ENCODE peak calls at places on chromosomes 7 and 10, in eight cellular contexts. Q, G, S, B, D, A, L and T are unnamed samples.
A peak's percentile ranks its signal among the peaks of the same experiment; 100 is the strongest.

GRCh38 chr10:49767752-49768151 is 5.6 kb upstream of the OGDHL start:
- DNase-seq in Q (no peak), G (no peak), S (no peak), B (no peak), D (no peak), A (no peak), L (no peak), T (no peak)

GRCh38 chr10:76245951-76246495 is 814.6 kb downstream of the LRMDA start:
- DNase-seq in Q (no peak), G (no peak), S (no peak), B (no peak), D (no peak), A (no peak), L (no peak), T (no peak)

GRCh38 chr7:155191901-155192478 is 105.7 kb upstream of the INSIG1 start:
- DNase-seq in Q (no peak), G (no peak), S (no peak), B (no peak), D (no peak), A (no peak), L (no peak), T (no peak)

GRCh38 chr7:33792041-33792440 is 113.3 kb upstream of the BMPER start:
- DNase-seq in Q (no peak), G (no peak), S (no peak), B (no peak), D (no peak), A (no peak), L (no peak), T (no peak)

GRCh38 chr10:106942035-106942662 is 222.4 kb downstream of the SORCS1 start:
- DNase-seq in Q (no peak), G (peak; percentile 10), S (no peak), B (no peak), D (peak; percentile 5), A (no peak), L (no peak), T (no peak)

GRCh38 chr10:103793920-103794883 is 61.2 kb downstream of the SH3PXD2A start:
- DNase-seq in Q (no peak), G (peak; percentile 88), S (peak; percentile 47), B (peak; percentile 92), D (peak; percentile 87), A (peak; percentile 48), L (no peak), T (peak; percentile 88)

GRCh38 chr7:105648561-105649401 is 67.5 kb upstream of the EFCAB10 start:
- DNase-seq in Q (no peak), G (peak; percentile 48), S (no peak), B (peak; percentile 60), D (peak; percentile 27), A (no peak), L (peak; percentile 13), T (no peak)

GRCh38 chr10:79268100-79268670 is 79.1 kb upstream of the PPIF start:
- DNase-seq in Q (no peak), G (no peak), S (no peak), B (no peak), D (no peak), A (no peak), L (peak; percentile 70), T (no peak)

GRCh38 chr10:49115796-49116508 is 630 bp upstream of the VSTM4 start:
- DNase-seq in Q (no peak), G (no peak), S (no peak), B (no peak), D (no peak), A (no peak), L (no peak), T (no peak)

GRCh38 chr7:11831727-11832495 is at the start of gene THSD7A:
- DNase-seq in Q (peak; percentile 23), G (peak; percentile 80), S (no peak), B (peak; percentile 54), D (peak; percentile 32), A (peak; percentile 52), L (peak; percentile 66), T (peak; percentile 75)

GRCh38 chr7:44282601-44283171 is 42.7 kb downstream of the CAMK2B start:
- DNase-seq in Q (no peak), G (no peak), S (no peak), B (no peak), D (no peak), A (peak; percentile 54), L (no peak), T (no peak)

DNA sequence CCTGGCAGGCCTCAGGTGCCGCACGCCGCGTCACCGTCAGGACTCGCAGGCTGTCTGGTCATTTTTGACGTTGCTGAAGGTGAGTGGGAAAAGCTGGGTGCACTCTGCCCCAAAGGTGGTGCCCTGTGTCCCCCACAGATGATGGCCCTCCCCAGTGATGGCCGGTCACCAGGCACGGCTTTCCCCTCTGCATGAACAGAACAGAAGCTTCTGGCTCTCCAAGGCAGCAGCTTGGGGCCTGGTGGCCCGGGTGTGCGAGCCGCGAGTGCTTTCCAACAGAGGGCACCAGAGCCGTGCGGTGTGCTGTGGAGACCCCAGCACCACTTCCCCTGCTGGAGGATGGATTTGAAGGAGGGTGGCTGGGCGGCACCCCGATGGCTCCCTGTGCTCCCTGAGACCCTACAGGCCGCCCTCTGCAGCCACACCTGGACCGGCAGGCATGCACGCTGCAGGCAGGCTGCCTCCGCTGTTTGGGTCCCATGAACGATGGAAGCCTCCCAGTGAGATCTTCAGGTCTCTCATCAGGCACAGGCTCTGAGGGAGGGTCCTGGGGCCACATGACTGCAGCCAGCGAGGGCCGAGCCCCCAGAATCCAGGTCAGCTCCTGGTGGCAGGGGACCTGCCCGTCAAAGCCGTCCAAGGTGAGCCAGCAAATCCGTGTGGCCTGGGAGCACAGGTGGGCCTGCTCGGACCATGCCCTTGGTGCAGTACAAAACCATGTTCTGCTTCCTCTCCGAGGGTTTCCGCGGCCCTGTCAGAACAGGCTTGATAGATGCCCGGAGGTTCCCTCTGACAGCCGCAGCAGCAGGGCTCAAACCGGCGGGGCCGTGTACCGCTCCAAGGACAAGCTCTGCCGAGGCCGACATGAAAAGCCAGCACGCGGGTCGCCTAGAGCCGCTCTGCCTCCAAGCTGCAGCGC is 195.4 kb downstream of the EBF3 start:
- DNase-seq in Q (no peak), G (no peak), S (peak; percentile 14), B (peak; percentile 22), D (no peak), A (no peak), L (no peak), T (no peak)
- H3K9me3 ChIP-seq in Q (no peaks in the 10 kb centered on the region), G (no peaks in the 10 kb centered on the region), S (no peaks in the 10 kb centered on the region), B (no peaks in the 10 kb centered on the region), D (no peaks in the 10 kb centered on the region), A (no peaks in the 10 kb centered on the region), L (no peaks in the 10 kb centered on the region), T (no peaks in the 10 kb centered on the region)

GRCh38 chr7:122989041-122989440 is 6.5 kb downstream of the TAS2R16 start:
- DNase-seq in Q (no peak), G (no peak), S (no peak), B (no peak), D (no peak), A (no peak), L (no peak), T (no peak)
- H3K9me3 ChIP-seq in Q (no peaks in the 10 kb centered on the region), G (no peaks in the 10 kb centered on the region), S (no peaks in the 10 kb centered on the region), B (no peaks in the 10 kb centered on the region), D (no peaks in the 10 kb centered on the region), A (no peaks in the 10 kb centered on the region), L (no peaks in the 10 kb centered on the region), T (no peaks in the 10 kb centered on the region)

GRCh38 chr7:107344799-107345198 is 125.1 kb upstream of the GPR22 start:
- DNase-seq in Q (no peak), G (no peak), S (no peak), B (no peak), D (no peak), A (no peak), L (no peak), T (no peak)

GRCh38 chr7:107345898-107346297 is 124.0 kb upstream of the GPR22 start:
- DNase-seq in Q (no peak), G (no peak), S (no peak), B (no peak), D (no peak), A (no peak), L (no peak), T (no peak)

DNA sequence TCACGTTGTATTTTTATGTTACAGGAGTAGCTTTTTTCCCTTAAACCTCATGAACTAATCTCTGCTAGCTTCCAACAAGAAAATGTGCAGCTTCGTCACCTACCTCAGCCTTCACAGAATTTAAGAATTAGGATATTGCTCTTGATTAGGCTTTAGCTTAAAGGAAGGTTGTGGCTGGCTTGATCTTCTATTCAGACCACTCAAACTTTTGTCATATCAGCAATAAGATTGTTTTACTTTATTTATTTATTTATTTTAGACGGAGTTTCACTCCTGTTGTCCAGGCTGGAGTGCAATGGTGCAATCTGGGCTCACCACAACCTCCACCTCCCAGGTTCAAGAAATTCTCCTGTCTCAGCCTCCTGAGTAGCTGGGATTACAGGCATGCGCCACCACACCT is 125.6 kb upstream of the GPR22 start:
- DNase-seq in Q (no peak), G (no peak), S (no peak), B (no peak), D (no peak), A (no peak), L (no peak), T (no peak)
- H3K9me3 ChIP-seq in Q (no peaks in the 10 kb centered on the region), G (no peaks in the 10 kb centered on the region), S (peaks cover 10% of the 10 kb centered on the region), B (no peaks in the 10 kb centered on the region), D (peaks cover 5% of the 10 kb centered on the region), A (peaks cover 16% of the 10 kb centered on the region), L (no peaks in the 10 kb centered on the region), T (no peaks in the 10 kb centered on the region)

DNA sequence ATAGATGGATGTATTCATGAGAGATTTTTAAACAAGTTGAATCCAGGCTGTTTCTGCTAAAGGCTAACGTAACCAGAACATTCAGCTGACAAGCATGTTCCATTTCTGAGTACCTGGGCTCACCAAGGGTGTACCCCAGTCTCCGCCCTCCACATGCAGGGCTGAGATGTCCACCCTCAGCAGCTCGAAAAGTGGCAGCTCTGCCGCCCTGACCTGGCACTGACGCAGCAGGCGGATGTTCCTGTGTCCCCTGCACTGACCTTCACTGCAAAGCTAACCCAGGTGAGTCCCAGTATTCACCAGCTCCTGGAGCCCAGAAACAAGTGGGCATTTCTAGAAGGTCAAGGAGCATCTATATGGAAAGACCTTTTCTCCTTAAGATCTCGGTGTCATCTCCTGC is 437.4 kb downstream of the PTPRN2 start:
- DNase-seq in Q (no peak), G (no peak), S (no peak), B (no peak), D (no peak), A (no peak), L (no peak), T (no peak)
- H3K9me3 ChIP-seq in Q (no peaks in the 10 kb centered on the region), G (no peaks in the 10 kb centered on the region), S (peaks cover 4% of the 10 kb centered on the region), B (no peaks in the 10 kb centered on the region), D (peaks cover 7% of the 10 kb centered on the region), A (no peaks in the 10 kb centered on the region), L (peaks cover 5% of the 10 kb centered on the region), T (no peaks in the 10 kb centered on the region)

DNA sequence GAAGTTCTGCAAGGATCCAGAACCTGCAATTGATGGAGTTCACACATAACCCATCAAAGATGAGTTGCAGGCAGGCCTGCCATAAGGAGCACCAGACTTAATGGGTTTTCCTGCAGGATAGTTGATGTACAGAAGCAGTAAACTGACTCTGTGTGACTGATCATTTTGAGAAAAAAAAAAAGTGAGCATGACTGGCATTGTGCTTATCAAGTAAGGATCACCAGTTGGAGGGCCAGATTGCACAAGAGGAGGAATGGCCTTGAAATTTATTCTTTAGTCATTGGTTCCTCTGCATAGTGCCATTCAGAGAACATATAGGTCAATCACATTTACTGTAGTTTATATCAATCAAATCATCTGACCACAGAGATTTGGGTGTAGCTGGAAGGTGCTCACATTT is 3.8 kb downstream of the CYP3A43 start:
- DNase-seq in Q (no peak), G (no peak), S (no peak), B (no peak), D (no peak), A (no peak), L (no peak), T (no peak)
- H3K9me3 ChIP-seq in Q (no peaks in the 10 kb centered on the region), G (no peaks in the 10 kb centered on the region), S (no peaks in the 10 kb centered on the region), B (no peaks in the 10 kb centered on the region), D (no peaks in the 10 kb centered on the region), A (no peaks in the 10 kb centered on the region), L (no peaks in the 10 kb centered on the region), T (no peaks in the 10 kb centered on the region)

GRCh38 chr7:56578612-56579011 is 462.4 kb upstream of the NUPR2 start:
- DNase-seq in Q (no peak), G (no peak), S (no peak), B (no peak), D (no peak), A (no peak), L (no peak), T (no peak)
- H3K9me3 ChIP-seq in Q (no peaks in the 10 kb centered on the region), G (no peaks in the 10 kb centered on the region), S (peaks cover 23% of the 10 kb centered on the region), B (peaks cover 15% of the 10 kb centered on the region), D (peaks cover 70% of the 10 kb centered on the region), A (no peaks in the 10 kb centered on the region), L (no peaks in the 10 kb centered on the region), T (no peaks in the 10 kb centered on the region)